ENCODE peak calls at places on chromosomes 5 and 9, in ten cellular contexts. One of them, this sample, is unnamed.

GRCh38 chr5:66829826-66830225 is 233.6 kb downstream of the MAST4 start:
- DNase-seq in astrocyte of the cerebellum: peak; percentile 55
- DNase-seq in psoas muscle: no peak
- DNase-seq in esophagus squamous epithelium: no peak
- DNase-seq in small intestine: no peak
- DNase-seq in fibroblast of lung: peak; percentile 81
- DNase-seq in right lobe of liver: no peak
- DNase-seq in breast epithelium: no peak
- DNase-seq in cardiac fibroblast: peak; percentile 95
- DNase-seq in heart right ventricle: no peak
- DNase-seq in this sample: no peak

GRCh38 chr5:96896285-96896711 is 20.0 kb downstream of the ERAP2 start:
- DNase-seq in astrocyte of the cerebellum: no peak
- DNase-seq in psoas muscle: no peak
- DNase-seq in esophagus squamous epithelium: no peak
- DNase-seq in small intestine: no peak
- DNase-seq in fibroblast of lung: no peak
- DNase-seq in right lobe of liver: no peak
- DNase-seq in breast epithelium: no peak
- DNase-seq in cardiac fibroblast: no peak
- DNase-seq in heart right ventricle: no peak
- DNase-seq in this sample: no peak

GRCh38 chr5:173823721-173824567 is 64.2 kb upstream of the CPEB4 start:
- DNase-seq in astrocyte of the cerebellum: peak; percentile 81
- DNase-seq in psoas muscle: no peak
- DNase-seq in esophagus squamous epithelium: no peak
- DNase-seq in small intestine: peak; percentile 87
- DNase-seq in fibroblast of lung: peak; percentile 90
- DNase-seq in right lobe of liver: peak; percentile 91
- DNase-seq in breast epithelium: peak; percentile 74
- DNase-seq in cardiac fibroblast: peak; percentile 90
- DNase-seq in heart right ventricle: no peak
- DNase-seq in this sample: peak; percentile 53

GRCh38 chr9:113644321-113644720 is 180.8 kb downstream of the RGS3 start:
- DNase-seq in astrocyte of the cerebellum: no peak
- DNase-seq in psoas muscle: no peak
- DNase-seq in esophagus squamous epithelium: no peak
- DNase-seq in small intestine: no peak
- DNase-seq in fibroblast of lung: no peak
- DNase-seq in right lobe of liver: no peak
- DNase-seq in breast epithelium: no peak
- DNase-seq in cardiac fibroblast: no peak
- DNase-seq in heart right ventricle: no peak
- DNase-seq in this sample: no peak

GRCh38 chr9:93026640-93027039 is 31.9 kb upstream of the SUSD3 start:
- DNase-seq in astrocyte of the cerebellum: no peak
- DNase-seq in psoas muscle: no peak
- DNase-seq in esophagus squamous epithelium: no peak
- DNase-seq in small intestine: no peak
- DNase-seq in fibroblast of lung: no peak
- DNase-seq in right lobe of liver: no peak
- DNase-seq in breast epithelium: no peak
- DNase-seq in cardiac fibroblast: no peak
- DNase-seq in heart right ventricle: no peak
- DNase-seq in this sample: no peak

GRCh38 chr9:125341566-125341965 is 79.9 kb downstream of the GAPVD1 start:
- DNase-seq in astrocyte of the cerebellum: no peak
- DNase-seq in psoas muscle: no peak
- DNase-seq in esophagus squamous epithelium: no peak
- DNase-seq in small intestine: no peak
- DNase-seq in fibroblast of lung: no peak
- DNase-seq in right lobe of liver: no peak
- DNase-seq in breast epithelium: no peak
- DNase-seq in cardiac fibroblast: no peak
- DNase-seq in heart right ventricle: no peak
- DNase-seq in this sample: no peak

GRCh38 chr5:15374886-15375285 is 125.1 kb upstream of the FBXL7 start:
- DNase-seq in astrocyte of the cerebellum: no peak
- DNase-seq in psoas muscle: no peak
- DNase-seq in esophagus squamous epithelium: no peak
- DNase-seq in small intestine: no peak
- DNase-seq in fibroblast of lung: no peak
- DNase-seq in right lobe of liver: no peak
- DNase-seq in breast epithelium: no peak
- DNase-seq in cardiac fibroblast: no peak
- DNase-seq in heart right ventricle: no peak
- DNase-seq in this sample: no peak

GRCh38 chr5:11076945-11077613 is 316.0 kb upstream of the DAP start:
- DNase-seq in astrocyte of the cerebellum: no peak
- DNase-seq in psoas muscle: no peak
- DNase-seq in esophagus squamous epithelium: no peak
- DNase-seq in small intestine: no peak
- DNase-seq in fibroblast of lung: no peak
- DNase-seq in right lobe of liver: no peak
- DNase-seq in breast epithelium: no peak
- DNase-seq in cardiac fibroblast: no peak
- DNase-seq in heart right ventricle: no peak
- DNase-seq in this sample: no peak

DNA sequence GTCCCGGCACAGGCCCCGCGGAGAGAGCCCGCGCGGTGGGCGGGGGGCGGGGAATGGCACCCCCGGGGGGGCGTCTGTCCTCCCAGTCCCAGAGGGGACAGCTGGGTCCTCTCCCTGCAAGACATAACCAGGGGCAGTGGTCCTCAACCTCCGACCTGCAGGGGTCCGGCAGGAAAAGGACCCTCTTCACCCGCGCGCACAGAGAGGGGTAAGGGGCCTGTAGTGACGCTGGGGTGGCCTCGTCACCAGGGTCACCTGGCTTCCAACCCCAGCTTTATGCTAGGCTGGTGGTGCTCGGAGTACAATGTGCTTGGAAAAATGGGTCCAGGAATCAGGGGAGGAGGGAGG is 34.2 kb downstream of the LHX2 start:
- DNase-seq in astrocyte of the cerebellum: no peak
- DNase-seq in psoas muscle: no peak
- DNase-seq in esophagus squamous epithelium: no peak
- DNase-seq in small intestine: no peak
- DNase-seq in fibroblast of lung: no peak
- DNase-seq in right lobe of liver: no peak
- DNase-seq in breast epithelium: no peak
- DNase-seq in cardiac fibroblast: no peak
- DNase-seq in heart right ventricle: no peak
- DNase-seq in this sample: no peak
- H3K4me3 ChIP-seq in astrocyte of the cerebellum: peak overlapping the region; percentile 23
- H3K4me3 ChIP-seq in psoas muscle: peak overlapping the region; percentile 56
- H3K4me3 ChIP-seq in esophagus squamous epithelium: peak overlapping the region; percentile 45
- H3K4me3 ChIP-seq in small intestine: no peak overlapping the region
- H3K4me3 ChIP-seq in fibroblast of lung: no peak overlapping the region
- H3K4me3 ChIP-seq in right lobe of liver: peak overlapping the region; percentile 44
- H3K4me3 ChIP-seq in breast epithelium: peak overlapping the region; percentile 49
- H3K4me3 ChIP-seq in cardiac fibroblast: peak overlapping the region; percentile 43
- H3K4me3 ChIP-seq in heart right ventricle: peak overlapping the region; percentile 53
- H3K4me3 ChIP-seq in this sample: peak overlapping the region; percentile 41

DNA sequence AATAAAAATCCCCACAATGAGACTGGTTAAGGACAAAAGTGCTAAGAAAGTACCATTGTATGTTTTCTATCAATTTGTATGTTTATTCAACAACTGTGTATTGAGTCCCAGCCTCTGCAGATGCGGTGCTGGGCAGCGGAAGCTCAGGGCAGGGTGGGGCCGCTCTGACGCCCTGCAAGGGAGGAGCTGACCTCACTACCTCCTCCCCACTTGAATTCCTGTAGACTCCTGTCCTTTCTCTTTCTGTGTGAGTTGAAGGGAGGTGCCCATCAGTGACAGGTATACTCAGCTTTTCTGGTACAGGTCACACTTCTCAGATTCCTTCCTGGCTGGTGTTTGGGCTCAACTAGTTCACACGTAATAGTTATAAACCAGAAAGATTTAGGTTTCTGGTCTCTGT is 27.0 kb downstream of the ANGPTL2 start:
- DNase-seq in astrocyte of the cerebellum: no peak
- DNase-seq in psoas muscle: no peak
- DNase-seq in esophagus squamous epithelium: no peak
- DNase-seq in small intestine: peak; percentile 29
- DNase-seq in fibroblast of lung: no peak
- DNase-seq in right lobe of liver: no peak
- DNase-seq in breast epithelium: no peak
- DNase-seq in cardiac fibroblast: no peak
- DNase-seq in heart right ventricle: no peak
- DNase-seq in this sample: no peak
- H3K4me3 ChIP-seq in astrocyte of the cerebellum: no peak overlapping the region
- H3K4me3 ChIP-seq in psoas muscle: no peak overlapping the region
- H3K4me3 ChIP-seq in esophagus squamous epithelium: no peak overlapping the region
- H3K4me3 ChIP-seq in small intestine: no peak overlapping the region
- H3K4me3 ChIP-seq in fibroblast of lung: no peak overlapping the region
- H3K4me3 ChIP-seq in right lobe of liver: no peak overlapping the region
- H3K4me3 ChIP-seq in breast epithelium: no peak overlapping the region
- H3K4me3 ChIP-seq in cardiac fibroblast: no peak overlapping the region
- H3K4me3 ChIP-seq in heart right ventricle: no peak overlapping the region
- H3K4me3 ChIP-seq in this sample: no peak overlapping the region

GRCh38 chr5:132262882-132263547 is 5.5 kb downstream of the PDLIM4 start:
- DNase-seq in astrocyte of the cerebellum: no peak
- DNase-seq in psoas muscle: no peak
- DNase-seq in esophagus squamous epithelium: no peak
- DNase-seq in small intestine: no peak
- DNase-seq in fibroblast of lung: no peak
- DNase-seq in right lobe of liver: peak; percentile 15
- DNase-seq in breast epithelium: no peak
- DNase-seq in cardiac fibroblast: no peak
- DNase-seq in heart right ventricle: no peak
- DNase-seq in this sample: no peak

GRCh38 chr5:132260051-132260450 is 2.6 kb downstream of the PDLIM4 start:
- DNase-seq in astrocyte of the cerebellum: no peak
- DNase-seq in psoas muscle: no peak
- DNase-seq in esophagus squamous epithelium: no peak
- DNase-seq in small intestine: no peak
- DNase-seq in fibroblast of lung: peak; percentile 82
- DNase-seq in right lobe of liver: peak; percentile 14
- DNase-seq in breast epithelium: peak; percentile 68
- DNase-seq in cardiac fibroblast: peak; percentile 49
- DNase-seq in heart right ventricle: no peak
- DNase-seq in this sample: no peak

GRCh38 chr5:132259061-132259851 is 1.8 kb downstream of the PDLIM4 start:
- DNase-seq in astrocyte of the cerebellum: peak; percentile 68
- DNase-seq in psoas muscle: peak; percentile 84
- DNase-seq in esophagus squamous epithelium: no peak
- DNase-seq in small intestine: no peak
- DNase-seq in fibroblast of lung: peak; percentile 94
- DNase-seq in right lobe of liver: peak; percentile 39
- DNase-seq in breast epithelium: peak; percentile 87
- DNase-seq in cardiac fibroblast: peak; percentile 83
- DNase-seq in heart right ventricle: peak; percentile 60
- DNase-seq in this sample: peak; percentile 85

GRCh38 chr5:132261881-132262845 is 4.7 kb downstream of the PDLIM4 start:
- DNase-seq in astrocyte of the cerebellum: no peak
- DNase-seq in psoas muscle: no peak
- DNase-seq in esophagus squamous epithelium: no peak
- DNase-seq in small intestine: no peak
- DNase-seq in fibroblast of lung: no peak
- DNase-seq in right lobe of liver: peak; percentile 41
- DNase-seq in breast epithelium: peak; percentile 17
- DNase-seq in cardiac fibroblast: no peak
- DNase-seq in heart right ventricle: no peak
- DNase-seq in this sample: no peak

DNA sequence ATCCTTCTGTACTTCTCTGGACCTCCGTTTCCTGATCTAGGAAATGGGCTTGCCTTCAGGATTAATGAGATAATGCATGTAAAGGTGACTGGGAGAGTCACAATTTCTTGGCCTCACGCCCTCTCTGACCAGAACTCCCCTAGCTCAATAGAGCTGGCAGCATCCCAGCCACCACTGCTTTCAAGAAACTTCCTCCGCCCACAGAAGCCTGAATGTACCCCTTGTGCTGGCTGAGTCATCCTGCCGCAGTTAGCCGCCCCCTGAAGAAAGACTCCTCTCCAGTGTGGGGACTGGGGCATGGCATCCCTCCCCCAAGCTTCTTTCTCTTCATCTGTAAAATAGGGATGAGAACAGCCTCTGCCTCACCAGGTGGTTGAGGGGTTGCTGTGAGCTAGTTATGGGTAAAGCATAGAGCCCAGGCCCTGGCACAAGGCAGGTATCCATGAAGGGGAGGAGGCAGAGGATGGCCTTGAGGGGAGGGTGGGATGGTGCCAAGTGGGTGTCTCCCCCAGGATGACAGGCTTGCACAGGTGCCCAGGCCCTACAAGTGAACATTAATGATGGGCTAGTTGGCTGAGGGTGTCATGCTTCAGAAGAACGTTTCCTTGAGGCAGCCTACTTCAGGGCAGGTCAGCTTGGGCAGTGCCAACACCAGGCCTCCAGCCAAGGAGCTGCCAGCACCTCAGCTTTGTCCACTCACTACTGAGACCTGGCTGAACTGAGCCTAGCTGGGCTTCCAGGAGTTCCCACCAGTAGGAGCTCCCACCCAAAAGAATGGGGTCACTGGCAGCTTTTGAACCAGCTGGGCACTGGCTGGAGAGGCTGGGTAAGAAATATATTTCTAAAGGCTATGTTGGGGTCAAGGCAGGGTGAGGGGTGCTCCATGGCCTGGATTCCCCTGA is 3.5 kb downstream of the PDLIM4 start:
- DNase-seq in astrocyte of the cerebellum: peak; percentile 95
- DNase-seq in psoas muscle: no peak
- DNase-seq in esophagus squamous epithelium: no peak
- DNase-seq in small intestine: no peak
- DNase-seq in fibroblast of lung: peak; percentile 98
- DNase-seq in right lobe of liver: peak; percentile 44
- DNase-seq in breast epithelium: peak; percentile 86
- DNase-seq in cardiac fibroblast: peak; percentile 88
- DNase-seq in heart right ventricle: peak; percentile 39
- DNase-seq in this sample: peak; percentile 92
- H3K4me3 ChIP-seq in astrocyte of the cerebellum: peak overlapping the region; percentile 80
- H3K4me3 ChIP-seq in psoas muscle: no peak overlapping the region
- H3K4me3 ChIP-seq in esophagus squamous epithelium: no peak overlapping the region
- H3K4me3 ChIP-seq in small intestine: no peak overlapping the region
- H3K4me3 ChIP-seq in fibroblast of lung: no peak overlapping the region
- H3K4me3 ChIP-seq in right lobe of liver: no peak overlapping the region
- H3K4me3 ChIP-seq in breast epithelium: peak overlapping the region; percentile 85
- H3K4me3 ChIP-seq in cardiac fibroblast: no peak overlapping the region
- H3K4me3 ChIP-seq in heart right ventricle: no peak overlapping the region
- H3K4me3 ChIP-seq in this sample: no peak overlapping the region

GRCh38 chr9:20697021-20697719 is 13.1 kb downstream of the FOCAD start:
- DNase-seq in astrocyte of the cerebellum: no peak
- DNase-seq in psoas muscle: no peak
- DNase-seq in esophagus squamous epithelium: no peak
- DNase-seq in small intestine: no peak
- DNase-seq in fibroblast of lung: no peak
- DNase-seq in right lobe of liver: no peak
- DNase-seq in breast epithelium: no peak
- DNase-seq in cardiac fibroblast: no peak
- DNase-seq in heart right ventricle: no peak
- DNase-seq in this sample: no peak

GRCh38 chr9:20693068-20693467 is 9.0 kb downstream of the FOCAD start:
- DNase-seq in astrocyte of the cerebellum: no peak
- DNase-seq in psoas muscle: no peak
- DNase-seq in esophagus squamous epithelium: no peak
- DNase-seq in small intestine: no peak
- DNase-seq in fibroblast of lung: no peak
- DNase-seq in right lobe of liver: no peak
- DNase-seq in breast epithelium: peak; percentile 28
- DNase-seq in cardiac fibroblast: no peak
- DNase-seq in heart right ventricle: no peak
- DNase-seq in this sample: no peak

GRCh38 chr9:20694248-20694647 is 10.2 kb downstream of the FOCAD start:
- DNase-seq in astrocyte of the cerebellum: no peak
- DNase-seq in psoas muscle: no peak
- DNase-seq in esophagus squamous epithelium: no peak
- DNase-seq in small intestine: no peak
- DNase-seq in fibroblast of lung: no peak
- DNase-seq in right lobe of liver: no peak
- DNase-seq in breast epithelium: no peak
- DNase-seq in cardiac fibroblast: no peak
- DNase-seq in heart right ventricle: no peak
- DNase-seq in this sample: no peak

GRCh38 chr9:20689833-20690232 is 5.8 kb downstream of the FOCAD start:
- DNase-seq in astrocyte of the cerebellum: no peak
- DNase-seq in psoas muscle: no peak
- DNase-seq in esophagus squamous epithelium: no peak
- DNase-seq in small intestine: no peak
- DNase-seq in fibroblast of lung: no peak
- DNase-seq in right lobe of liver: no peak
- DNase-seq in breast epithelium: no peak
- DNase-seq in cardiac fibroblast: no peak
- DNase-seq in heart right ventricle: no peak
- DNase-seq in this sample: no peak

GRCh38 chr9:20692554-20692953 is 8.5 kb downstream of the FOCAD start:
- DNase-seq in astrocyte of the cerebellum: no peak
- DNase-seq in psoas muscle: no peak
- DNase-seq in esophagus squamous epithelium: no peak
- DNase-seq in small intestine: no peak
- DNase-seq in fibroblast of lung: peak; percentile 36
- DNase-seq in right lobe of liver: no peak
- DNase-seq in breast epithelium: no peak
- DNase-seq in cardiac fibroblast: no peak
- DNase-seq in heart right ventricle: no peak
- DNase-seq in this sample: no peak
- H3K4me3 ChIP-seq in astrocyte of the cerebellum: no peak overlapping the region
- H3K4me3 ChIP-seq in psoas muscle: no peak overlapping the region
- H3K4me3 ChIP-seq in esophagus squamous epithelium: no peak overlapping the region
- H3K4me3 ChIP-seq in small intestine: no peak overlapping the region
- H3K4me3 ChIP-seq in fibroblast of lung: no peak overlapping the region
- H3K4me3 ChIP-seq in right lobe of liver: no peak overlapping the region
- H3K4me3 ChIP-seq in breast epithelium: no peak overlapping the region
- H3K4me3 ChIP-seq in cardiac fibroblast: no peak overlapping the region
- H3K4me3 ChIP-seq in heart right ventricle: no peak overlapping the region
- H3K4me3 ChIP-seq in this sample: no peak overlapping the region

This sample was measured in skeletal muscle cell.